ENCODE peak calls at places on chromosomes 6 and 20, in five cellular contexts. L, N, J, C and Y are unnamed samples.

GRCh38 chr20:831956-832355 is 1.6 kb upstream of the FAM110A start:
- DNase-seq in L (no peak), N (no peak), J (no peak), C (no peak), Y (no peak)

GRCh38 chr20:1345030-1345755 is 16.3 kb upstream of the SDCBP2 start:
- DNase-seq in L (no peak), N (no peak), J (no peak), C (no peak), Y (no peak)

GRCh38 chr20:41174373-41174772 is 37.0 kb downstream of the PLCG1 start:
- DNase-seq in L (no peak), N (no peak), J (no peak), C (no peak), Y (no peak)

GRCh38 chr6:12815089-12815488 is 98.5 kb downstream of the PHACTR1 start:
- DNase-seq in L (no peak), N (no peak), J (no peak), C (no peak), Y (no peak)

GRCh38 chr6:34447915-34448314 is 18.0 kb upstream of the PACSIN1 start:
- DNase-seq in L (no peak), N (no peak), J (no peak), C (no peak), Y (no peak)

GRCh38 chr20:42852691-42853090 is 337.0 kb downstream of the PTPRT start:
- DNase-seq in L (no peak), N (no peak), J (no peak), C (no peak), Y (no peak)

GRCh38 chr6:106903299-106903698 is 71.2 kb downstream of the CD24 start:
- DNase-seq in L (no peak), N (no peak), J (no peak), C (no peak), Y (no peak)

GRCh38 chr6:162913206-162913605 is 185.4 kb downstream of the PACRG start:
- DNase-seq in L (no peak), N (no peak), J (no peak), C (no peak), Y (no peak)

GRCh38 chr20:35466856-35467255 is 11.5 kb downstream of the CEP250 start:
- DNase-seq in L (no peak), N (no peak), J (no peak), C (no peak), Y (no peak)

GRCh38 chr20:24951536-24952047 is 2.5 kb downstream of the CST7 start:
- DNase-seq in L (no peak), N (no peak), J (no peak), C (no peak), Y (no peak)

GRCh38 chr6:140045116-140045515 is 670.7 kb upstream of the CITED2 start:
- DNase-seq in L (no peak), N (no peak), J (no peak), C (no peak), Y (no peak)

GRCh38 chr6:3695065-3695830 is 56.3 kb downstream of the PXDC1 start:
- DNase-seq in L (no peak), N (no peak), J (no peak), C (no peak), Y (no peak)

GRCh38 chr6:170271771-170272314 is 19.0 kb downstream of the DLL1 start:
- DNase-seq in L (no peak), N (no peak), J (no peak), C (peak), Y (no peak)

GRCh38 chr6:49326337-49326736 is 136.7 kb downstream of the MMUT start:
- DNase-seq in L (peak), N (no peak), J (peak), C (no peak), Y (no peak)

GRCh38 chr6:36625161-36625919 is 31.2 kb downstream of the SRSF3 start:
- DNase-seq in L (peak), N (no peak), J (no peak), C (no peak), Y (no peak)

GRCh38 chr20:47122560-47122959 is 227.9 kb downstream of the EYA2 start:
- DNase-seq in L (no peak), N (no peak), J (no peak), C (no peak), Y (no peak)

GRCh38 chr6:20312581-20312980 is 89.1 kb upstream of the E2F3 start:
- DNase-seq in L (no peak), N (no peak), J (no peak), C (no peak), Y (no peak)

GRCh38 chr6:37524025-37524647 is 24.4 kb upstream of the CCDC167 start:
- DNase-seq in L (peak), N (no peak), J (peak), C (no peak), Y (no peak)